ENCODE peak calls at places on chromosomes 3 and 15, in ten cellular contexts. One of them, this sample, is unnamed.

GRCh38 chr3:110198717-110199587 is 861.6 kb upstream of the DPPA4 start:
- DNase-seq in AG10803: no peak
- DNase-seq in mammary epithelial cell: no peak
- DNase-seq in AG09309: no peak
- DNase-seq in AG04450: no peak
- DNase-seq in fibroblast of mammary gland: no peak
- DNase-seq in fibroblast of the aortic adventitia: peak; percentile 2
- DNase-seq in CD8-positive, alpha-beta T cell: no peak
- DNase-seq in testis: no peak
- DNase-seq in psoas muscle: peak; percentile 36
- DNase-seq in this sample: no peak

GRCh38 chr3:101020616-101021015 is 27.4 kb upstream of the ABI3BP start:
- DNase-seq in fibroblast of the aortic adventitia: peak; percentile 47
- DNase-seq in AG09309: no peak
- DNase-seq in AG04450: no peak
- DNase-seq in psoas muscle: no peak
- DNase-seq in mammary epithelial cell: no peak
- DNase-seq in CD8-positive, alpha-beta T cell: no peak
- DNase-seq in AG10803: no peak
- DNase-seq in testis: no peak
- DNase-seq in fibroblast of mammary gland: no peak
- DNase-seq in this sample: no peak

GRCh38 chr15:52100807-52101206 is 11.8 kb downstream of the BCL2L10 start:
- DNase-seq in testis: peak; percentile 38
- DNase-seq in AG09309: peak; percentile 69
- DNase-seq in AG10803: peak; percentile 90
- DNase-seq in AG04450: peak; percentile 74
- DNase-seq in psoas muscle: peak; percentile 89
- DNase-seq in fibroblast of the aortic adventitia: peak; percentile 89
- DNase-seq in CD8-positive, alpha-beta T cell: no peak
- DNase-seq in fibroblast of mammary gland: peak; percentile 98
- DNase-seq in mammary epithelial cell: peak; percentile 87
- DNase-seq in this sample: peak; percentile 89

GRCh38 chr15:58190419-58190818 is 52.2 kb downstream of the AQP9 start:
- DNase-seq in AG09309: no peak
- DNase-seq in CD8-positive, alpha-beta T cell: no peak
- DNase-seq in psoas muscle: no peak
- DNase-seq in fibroblast of the aortic adventitia: peak; percentile 28
- DNase-seq in mammary epithelial cell: peak; percentile 81
- DNase-seq in testis: no peak
- DNase-seq in fibroblast of mammary gland: peak; percentile 43
- DNase-seq in AG04450: no peak
- DNase-seq in AG10803: peak; percentile 28
- DNase-seq in this sample: peak; percentile 67

GRCh38 chr15:90911906-90912769 is 9.0 kb downstream of the MAN2A2 start:
- DNase-seq in mammary epithelial cell: no peak
- DNase-seq in AG04450: no peak
- DNase-seq in AG09309: no peak
- DNase-seq in fibroblast of mammary gland: no peak
- DNase-seq in CD8-positive, alpha-beta T cell: no peak
- DNase-seq in fibroblast of the aortic adventitia: no peak
- DNase-seq in AG10803: no peak
- DNase-seq in psoas muscle: peak; percentile 41
- DNase-seq in testis: no peak
- DNase-seq in this sample: no peak

GRCh38 chr15:72037321-72037720 is 80.6 kb downstream of the MYO9A start:
- DNase-seq in psoas muscle: no peak
- DNase-seq in AG10803: no peak
- DNase-seq in AG04450: no peak
- DNase-seq in mammary epithelial cell: peak; percentile 58
- DNase-seq in fibroblast of the aortic adventitia: no peak
- DNase-seq in fibroblast of mammary gland: peak; percentile 28
- DNase-seq in testis: no peak
- DNase-seq in CD8-positive, alpha-beta T cell: no peak
- DNase-seq in AG09309: no peak
- DNase-seq in this sample: peak; percentile 79

GRCh38 chr15:89090791-89091666 is 2.8 kb downstream of the ABHD2 start:
- DNase-seq in fibroblast of mammary gland: peak; percentile 80
- DNase-seq in AG09309: peak; percentile 59
- DNase-seq in psoas muscle: peak; percentile 82
- DNase-seq in fibroblast of the aortic adventitia: peak; percentile 84
- DNase-seq in AG10803: peak; percentile 72
- DNase-seq in CD8-positive, alpha-beta T cell: no peak
- DNase-seq in mammary epithelial cell: peak; percentile 53
- DNase-seq in testis: peak; percentile 67
- DNase-seq in AG04450: no peak
- DNase-seq in this sample: peak; percentile 82

GRCh38 chr3:197306374-197307086 is 8.1 kb upstream of the DLG1 start:
- DNase-seq in AG10803: peak; percentile 93
- DNase-seq in testis: no peak
- DNase-seq in CD8-positive, alpha-beta T cell: no peak
- DNase-seq in AG04450: no peak
- DNase-seq in AG09309: peak; percentile 82
- DNase-seq in mammary epithelial cell: peak; percentile 83
- DNase-seq in psoas muscle: no peak
- DNase-seq in fibroblast of mammary gland: peak; percentile 75
- DNase-seq in fibroblast of the aortic adventitia: peak; percentile 89
- DNase-seq in this sample: peak; percentile 85

GRCh38 chr3:183269345-183269744 is 16.3 kb downstream of the B3GNT5 start:
- DNase-seq in AG09309: no peak
- DNase-seq in AG10803: no peak
- DNase-seq in psoas muscle: no peak
- DNase-seq in testis: no peak
- DNase-seq in AG04450: no peak
- DNase-seq in fibroblast of mammary gland: no peak
- DNase-seq in CD8-positive, alpha-beta T cell: no peak
- DNase-seq in fibroblast of the aortic adventitia: no peak
- DNase-seq in mammary epithelial cell: no peak
- DNase-seq in this sample: no peak

GRCh38 chr15:84872009-84872900 is 12.2 kb upstream of the SLC28A1 start:
- DNase-seq in AG09309: no peak
- DNase-seq in AG04450: no peak
- DNase-seq in fibroblast of mammary gland: peak; percentile 21
- DNase-seq in psoas muscle: peak; percentile 74
- DNase-seq in AG10803: no peak
- DNase-seq in mammary epithelial cell: no peak
- DNase-seq in testis: no peak
- DNase-seq in CD8-positive, alpha-beta T cell: no peak
- DNase-seq in fibroblast of the aortic adventitia: peak; percentile 9
- DNase-seq in this sample: no peak

GRCh38 chr15:95850837-95851236 is 479.7 kb upstream of the NR2F2 start:
- DNase-seq in fibroblast of the aortic adventitia: no peak
- DNase-seq in mammary epithelial cell: no peak
- DNase-seq in AG10803: no peak
- DNase-seq in psoas muscle: no peak
- DNase-seq in AG04450: no peak
- DNase-seq in testis: no peak
- DNase-seq in CD8-positive, alpha-beta T cell: no peak
- DNase-seq in AG09309: no peak
- DNase-seq in fibroblast of mammary gland: no peak
- DNase-seq in this sample: no peak
- TF ChIP-seq CTCF in fibroblast of the aortic adventitia: peak; percentile 30
- TF ChIP-seq CTCF in mammary epithelial cell: no peak
- TF ChIP-seq CTCF in AG10803: peak; percentile 28
- TF ChIP-seq CTCF in psoas muscle: no peak
- TF ChIP-seq CTCF in AG04450: no peak
- TF ChIP-seq CTCF in testis: no peak
- TF ChIP-seq CTCF in CD8-positive, alpha-beta T cell: no peak
- TF ChIP-seq CTCF in AG09309: peak; percentile 42
- TF ChIP-seq CTCF in fibroblast of mammary gland: no peak
- TF ChIP-seq CTCF in this sample: no peak

GRCh38 chr3:161369531-161369930 is 1.8 kb downstream of the SPTSSB start:
- DNase-seq in fibroblast of mammary gland: no peak
- DNase-seq in AG10803: no peak
- DNase-seq in fibroblast of the aortic adventitia: no peak
- DNase-seq in mammary epithelial cell: no peak
- DNase-seq in psoas muscle: no peak
- DNase-seq in testis: no peak
- DNase-seq in CD8-positive, alpha-beta T cell: no peak
- DNase-seq in AG04450: no peak
- DNase-seq in AG09309: no peak
- DNase-seq in this sample: no peak

GRCh38 chr3:161371441-161372320 is at the start of gene SPTSSB:
- DNase-seq in fibroblast of the aortic adventitia: no peak
- DNase-seq in AG09309: no peak
- DNase-seq in AG04450: no peak
- DNase-seq in mammary epithelial cell: peak; percentile 72
- DNase-seq in testis: no peak
- DNase-seq in CD8-positive, alpha-beta T cell: peak; percentile 19
- DNase-seq in AG10803: peak; percentile 12
- DNase-seq in fibroblast of mammary gland: no peak
- DNase-seq in psoas muscle: peak; percentile 48
- DNase-seq in this sample: peak; percentile 92

DNA sequence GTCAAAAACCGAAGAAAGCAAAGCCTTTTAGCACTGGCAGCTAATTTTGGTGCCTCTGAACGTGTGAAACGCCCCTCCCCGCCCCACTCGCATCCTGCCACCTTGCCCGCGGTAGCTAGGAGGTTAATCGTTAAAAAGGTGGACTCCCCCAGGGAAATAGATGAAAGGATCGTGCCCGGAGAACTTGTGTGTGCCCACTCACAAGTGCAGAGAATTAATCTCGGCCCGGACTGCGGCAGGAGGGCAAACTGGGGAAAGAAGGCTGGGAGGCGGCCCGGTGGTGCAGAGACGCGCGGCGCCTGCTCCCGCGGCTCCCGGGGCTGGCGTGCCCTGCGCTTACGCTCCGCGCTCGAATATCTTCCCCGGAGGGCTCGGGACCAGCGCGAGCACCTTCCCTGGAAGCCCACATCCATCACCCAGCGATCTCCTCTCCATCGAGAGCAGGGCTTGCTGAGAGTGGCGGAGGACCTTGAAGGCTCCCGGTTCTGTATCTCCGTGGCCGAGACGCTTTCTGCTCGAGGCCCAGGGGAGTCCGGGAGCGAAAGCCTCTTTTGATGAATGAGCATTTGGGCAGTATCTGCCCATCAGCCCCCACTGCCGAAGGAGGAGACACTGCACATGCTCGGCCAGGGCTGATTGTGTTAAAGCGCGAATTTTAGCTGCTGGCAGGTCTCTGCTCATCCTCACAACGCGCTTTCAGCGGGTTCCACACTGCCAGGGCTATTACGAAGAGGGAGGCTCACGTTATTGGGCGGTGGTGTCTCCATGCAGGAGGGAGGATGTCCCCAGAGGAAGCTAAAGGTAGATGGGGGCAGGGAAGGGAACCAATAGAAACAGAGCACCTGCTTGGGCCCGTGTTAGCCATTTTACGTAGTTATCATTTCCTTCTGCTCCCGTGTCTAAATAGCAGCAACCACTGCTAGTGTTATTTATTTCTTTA is 1.3 kb upstream of the SPTSSB start:
- DNase-seq in testis: peak; percentile 15
- DNase-seq in CD8-positive, alpha-beta T cell: no peak
- DNase-seq in psoas muscle: peak; percentile 50
- DNase-seq in fibroblast of mammary gland: no peak
- DNase-seq in AG04450: no peak
- DNase-seq in mammary epithelial cell: peak; percentile 31
- DNase-seq in AG10803: no peak
- DNase-seq in AG09309: no peak
- DNase-seq in fibroblast of the aortic adventitia: no peak
- DNase-seq in this sample: peak; percentile 36
- H3K4me3 ChIP-seq in testis: peak overlapping the region; percentile 19
- H3K4me3 ChIP-seq in CD8-positive, alpha-beta T cell: peak overlapping the region; percentile 57
- H3K4me3 ChIP-seq in psoas muscle: peak overlapping the region; percentile 64
- H3K4me3 ChIP-seq in fibroblast of mammary gland: peak overlapping the region; percentile 43
- H3K4me3 ChIP-seq in AG04450: peak overlapping the region; percentile 53
- H3K4me3 ChIP-seq in mammary epithelial cell: peak overlapping the region; percentile 61
- H3K4me3 ChIP-seq in AG10803: peak overlapping the region; percentile 41
- H3K4me3 ChIP-seq in AG09309: peak overlapping the region; percentile 43
- H3K4me3 ChIP-seq in fibroblast of the aortic adventitia: peak overlapping the region; percentile 53
- H3K4me3 ChIP-seq in this sample: peak overlapping the region; percentile 58

DNA sequence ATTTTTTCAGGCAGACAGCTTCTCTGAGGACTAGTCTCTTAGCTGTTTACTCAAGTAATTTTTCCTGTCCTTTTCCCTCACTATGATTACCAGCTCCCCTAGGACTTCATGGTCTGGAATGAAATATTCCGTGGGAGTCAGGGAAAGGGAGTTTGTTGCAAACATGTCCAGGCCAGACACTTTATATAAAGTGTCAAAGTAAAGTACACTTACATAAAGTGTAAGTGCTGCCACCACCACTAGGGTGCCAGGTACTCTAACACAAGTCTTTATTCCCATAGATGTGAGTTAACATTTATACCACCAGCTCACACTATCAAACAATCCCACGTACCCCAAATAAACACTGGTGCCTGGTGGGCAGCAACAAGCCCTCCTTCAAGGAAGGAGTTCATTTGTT is 179.8 kb downstream of the SNRPN start:
- DNase-seq in fibroblast of mammary gland: no peak
- DNase-seq in CD8-positive, alpha-beta T cell: no peak
- DNase-seq in mammary epithelial cell: peak; percentile 1
- DNase-seq in psoas muscle: no peak
- DNase-seq in AG09309: no peak
- DNase-seq in fibroblast of the aortic adventitia: peak; percentile 19
- DNase-seq in AG10803: peak; percentile 0
- DNase-seq in AG04450: peak; percentile 2
- DNase-seq in testis: peak; percentile 25
- DNase-seq in this sample: peak; percentile 37
- TF ChIP-seq CTCF in fibroblast of mammary gland: peak; percentile 3
- TF ChIP-seq CTCF in CD8-positive, alpha-beta T cell: no peak
- TF ChIP-seq CTCF in mammary epithelial cell: no peak
- TF ChIP-seq CTCF in psoas muscle: no peak
- TF ChIP-seq CTCF in AG09309: peak; percentile 6
- TF ChIP-seq CTCF in fibroblast of the aortic adventitia: peak; percentile 24
- TF ChIP-seq CTCF in AG10803: no peak
- TF ChIP-seq CTCF in AG04450: peak; percentile 30
- TF ChIP-seq CTCF in testis: no peak
- TF ChIP-seq CTCF in this sample: peak; percentile 35

GRCh38 chr15:65100427-65100826 is 14.6 kb downstream of the UBAP1L start:
- DNase-seq in CD8-positive, alpha-beta T cell: no peak
- DNase-seq in psoas muscle: no peak
- DNase-seq in fibroblast of mammary gland: no peak
- DNase-seq in AG09309: no peak
- DNase-seq in testis: no peak
- DNase-seq in AG10803: no peak
- DNase-seq in mammary epithelial cell: no peak
- DNase-seq in AG04450: no peak
- DNase-seq in fibroblast of the aortic adventitia: no peak
- DNase-seq in this sample: no peak

GRCh38 chr15:65101418-65101890 is 13.5 kb downstream of the UBAP1L start:
- DNase-seq in fibroblast of mammary gland: peak; percentile 63
- DNase-seq in fibroblast of the aortic adventitia: peak; percentile 74
- DNase-seq in psoas muscle: peak; percentile 81
- DNase-seq in testis: peak; percentile 87
- DNase-seq in CD8-positive, alpha-beta T cell: peak; percentile 8
- DNase-seq in AG04450: peak; percentile 36
- DNase-seq in mammary epithelial cell: peak; percentile 40
- DNase-seq in AG10803: peak; percentile 56
- DNase-seq in AG09309: no peak
- DNase-seq in this sample: peak; percentile 69

GRCh38 chr15:65099336-65099735 is 15.7 kb downstream of the UBAP1L start:
- DNase-seq in AG10803: no peak
- DNase-seq in testis: no peak
- DNase-seq in AG04450: no peak
- DNase-seq in CD8-positive, alpha-beta T cell: no peak
- DNase-seq in psoas muscle: no peak
- DNase-seq in fibroblast of the aortic adventitia: no peak
- DNase-seq in AG09309: no peak
- DNase-seq in fibroblast of mammary gland: no peak
- DNase-seq in mammary epithelial cell: no peak
- DNase-seq in this sample: no peak

GRCh38 chr15:65102912-65103311 is 12.1 kb downstream of the UBAP1L start:
- DNase-seq in mammary epithelial cell: no peak
- DNase-seq in testis: no peak
- DNase-seq in AG04450: no peak
- DNase-seq in fibroblast of the aortic adventitia: no peak
- DNase-seq in fibroblast of mammary gland: no peak
- DNase-seq in CD8-positive, alpha-beta T cell: no peak
- DNase-seq in psoas muscle: no peak
- DNase-seq in AG09309: no peak
- DNase-seq in AG10803: no peak
- DNase-seq in this sample: no peak

GRCh38 chr15:65101891-65102708 is 12.9 kb downstream of the UBAP1L start:
- DNase-seq in AG04450: no peak
- DNase-seq in fibroblast of mammary gland: no peak
- DNase-seq in testis: no peak
- DNase-seq in AG10803: no peak
- DNase-seq in AG09309: no peak
- DNase-seq in mammary epithelial cell: no peak
- DNase-seq in CD8-positive, alpha-beta T cell: no peak
- DNase-seq in psoas muscle: no peak
- DNase-seq in fibroblast of the aortic adventitia: no peak
- DNase-seq in this sample: no peak
- H3K4me3 ChIP-seq in AG04450: no peak overlapping the region
- H3K4me3 ChIP-seq in fibroblast of mammary gland: no peak overlapping the region
- H3K4me3 ChIP-seq in testis: peak overlapping the region; percentile 34
- H3K4me3 ChIP-seq in AG10803: no peak overlapping the region
- H3K4me3 ChIP-seq in AG09309: no peak overlapping the region
- H3K4me3 ChIP-seq in mammary epithelial cell: no peak overlapping the region
- H3K4me3 ChIP-seq in CD8-positive, alpha-beta T cell: no peak overlapping the region
- H3K4me3 ChIP-seq in psoas muscle: no peak overlapping the region
- H3K4me3 ChIP-seq in fibroblast of the aortic adventitia: no peak overlapping the region
- H3K4me3 ChIP-seq in this sample: no peak overlapping the region